ENCODE peak calls at places on chromosomes 3 and 15, in six cellular contexts. C is sciatic nerve; B is ovary; Q is AG08395; P is stimulated activated CD8-positive, alpha-beta memory T cell treated with anti-CD3 and anti-CD28 coated beads, Interleukin-7, amount 100 ng/mL, for 24 hours; D is activated T-cell treated with anti-CD3 and anti-CD28 coated beads, Interleukin-2, amount 50 U/mL, for 72 hours. M is an unnamed sample.

GRCh38 chr3:151439652-151440125 is 21.2 kb downstream of the IGSF10 start:
- DNase-seq in C (no peak), B (no peak), Q (peak), P (no peak), D (peak), M (peak)

GRCh38 chr3:123286308-123287023 is 84.7 kb downstream of the SEC22A start:
- DNase-seq in C (no peak), B (no peak), Q (peak), P (peak), D (peak), M (peak)

GRCh38 chr3:14550181-14550580 is 10.0 kb upstream of the GRIP2 start:
- DNase-seq in C (no peak), B (no peak), Q (no peak), P (no peak), D (no peak), M (no peak)

GRCh38 chr15:33662014-33662413 is 306.3 kb upstream of the CHRM5 start:
- DNase-seq in C (no peak), B (no peak), Q (no peak), P (no peak), D (no peak), M (no peak)

GRCh38 chr15:40493089-40493840 is 22.5 kb downstream of the CHST14 start:
- DNase-seq in C (no peak), B (no peak), Q (no peak), P (no peak), D (peak), M (no peak)

GRCh38 chr15:58457466-58457965 is 25.7 kb downstream of the LIPC start:
- DNase-seq in C (no peak), B (no peak), Q (peak), P (no peak), D (peak), M (peak)

GRCh38 chr3:141087071-141087824 is 36.1 kb downstream of the SPSB4 start:
- DNase-seq in C (no peak), B (no peak), Q (no peak), P (no peak), D (no peak), M (no peak)

GRCh38 chr3:75180235-75180944 is 483.7 kb upstream of the FRG2C start:
- DNase-seq in C (no peak), B (no peak), Q (no peak), P (no peak), D (no peak), M (no peak)

GRCh38 chr3:155076888-155077287 is 3.2 kb upstream of the MME start:
- DNase-seq in C (no peak), B (no peak), Q (no peak), P (no peak), D (no peak), M (no peak)

GRCh38 chr3:109115451-109115850 is 2.5 kb downstream of the MORC1 start:
- DNase-seq in C (no peak), B (no peak), Q (no peak), P (no peak), D (no peak), M (no peak)

GRCh38 chr15:59611277-59612260 is at the start of gene GCNT3:
- DNase-seq in C (no peak), B (no peak), Q (peak), P (no peak), D (no peak), M (no peak)

GRCh38 chr3:11050666-11051323 is 58.2 kb downstream of the SLC6A1 start:
- DNase-seq in C (no peak), B (no peak), Q (no peak), P (no peak), D (no peak), M (no peak)

GRCh38 chr15:23897576-23897975 is 210.5 kb upstream of the NDN start:
- DNase-seq in C (no peak), B (no peak), Q (no peak), P (no peak), D (no peak), M (no peak)

M was measured in AG10803.